ENCODE peak calls at places on chromosomes 11 and 22, in five cellular contexts. T is fibroblast of pulmonary artery, K is endothelial cell of umbilical vein, X is prostate gland, L is esophagus squamous epithelium. F is an unnamed sample.

GRCh38 chr22:45881524-45881875 is 95.5 kb downstream of the WNT7B start:
- DNase-seq in X (no peak), L (no peak), K (no peak), T (no peak), F (no peak)

GRCh38 chr11:116078101-116078561 is 573.9 kb upstream of the CADM1 start:
- DNase-seq in T (no peak), K (no peak), X (no peak), L (no peak), F (peak; percentile 18)

GRCh38 chr11:128135451-128135850 is 451.9 kb downstream of the ETS1 start:
- DNase-seq in K (no peak), T (peak; percentile 52), X (peak; percentile 27), L (no peak), F (no peak)

GRCh38 chr11:44950036-44950624 is 553 bp downstream of the TP53I11 start:
- DNase-seq in X (peak; percentile 39), T (no peak), L (no peak), K (peak; percentile 26), F (peak; percentile 66)

GRCh38 chr11:130315354-130315970 is 745 bp upstream of the ZBTB44 start:
- DNase-seq in K (no peak), T (no peak), X (peak; percentile 14), L (peak; percentile 3), F (no peak)

GRCh38 chr11:109425554-109425953 is 3.6 kb downstream of the C11orf87 start:
- DNase-seq in T (no peak), L (no peak), X (no peak), K (no peak), F (no peak)

GRCh38 chr11:83566948-83567347 is 280.8 kb upstream of the CCDC90B start:
- DNase-seq in L (no peak), X (no peak), T (peak; percentile 11), K (no peak), F (peak; percentile 85)

GRCh38 chr22:35752172-35752832 is 34.6 kb downstream of the APOL5 start:
- DNase-seq in K (peak; percentile 48), X (no peak), L (no peak), T (no peak), F (peak; percentile 17)

GRCh38 chr11:19959697-19960096 is 200.6 kb downstream of the DBX1 start:
- DNase-seq in X (no peak), K (no peak), L (no peak), T (no peak), F (no peak)

GRCh38 chr11:133197425-133197824 is 334.9 kb downstream of the OPCML start:
- DNase-seq in L (no peak), K (no peak), X (no peak), T (no peak), F (no peak)

GRCh38 chr22:49186756-49187155 is 640.9 kb downstream of the BRD1 start:
- DNase-seq in K (no peak), L (no peak), X (no peak), T (no peak), F (no peak)

GRCh38 chr11:32068134-32068533 is 22.7 kb upstream of the RCN1 start:
- DNase-seq in X (no peak), T (no peak), K (no peak), L (no peak), F (no peak)

GRCh38 chr11:10295056-10295901 is 1.3 kb upstream of the SBF2 start:
- DNase-seq in L (no peak), T (no peak), X (no peak), K (peak; percentile 39), F (no peak)

GRCh38 chr22:21927174-21927823 is 25.3 kb downstream of the PPM1F start:
- DNase-seq in K (no peak), L (no peak), T (no peak), X (no peak), F (peak; percentile 53)

GRCh38 chr11:45250035-45250693 is 36.0 kb downstream of the SYT13 start:
- DNase-seq in K (no peak), L (no peak), T (no peak), X (no peak), F (no peak)

GRCh38 chr22:36457688-36458450 is 23.6 kb downstream of the TXN2 start:
- DNase-seq in L (no peak), T (peak; percentile 32), X (no peak), K (no peak), F (no peak)

GRCh38 chr11:95545116-95545875 is 244.3 kb downstream of the FAM76B start:
- DNase-seq in T (no peak), X (no peak), L (no peak), K (no peak), F (no peak)

GRCh38 chr11:117122546-117122945 is 21.5 kb upstream of the PAFAH1B2 start:
- DNase-seq in L (no peak), X (no peak), T (no peak), K (no peak), F (no peak)

GRCh38 chr11:65920035-65920802 is 993 bp downstream of the DRAP1 start:
- DNase-seq in L (no peak), K (no peak), X (no peak), T (no peak), F (no peak)

GRCh38 chr11:10480026-10480425 is 25.0 kb downstream of the AMPD3 start:
- DNase-seq in K (no peak), X (no peak), L (no peak), T (no peak), F (no peak)

GRCh38 chr11:77064648-77065217 is 2.0 kb upstream of the CAPN5 start:
- DNase-seq in L (no peak), K (no peak), X (no peak), T (no peak), F (no peak)

GRCh38 chr11:33157103-33158027 is 3.9 kb downstream of the CSTF3 start:
- DNase-seq in K (no peak), X (no peak), L (no peak), T (no peak), F (no peak)

GRCh38 chr11:14894657-14895598 is 2.9 kb upstream of the CYP2R1 start:
- DNase-seq in X (no peak), L (no peak), T (peak; percentile 94), K (peak; percentile 11), F (peak; percentile 61)

GRCh38 chr11:82731691-82732277 is 1.9 kb downstream of the FAM181B start:
- DNase-seq in T (no peak), X (no peak), L (no peak), K (no peak), F (no peak)

GRCh38 chr11:4459470-4459869 is 10.4 kb downstream of the OR52K2 start:
- DNase-seq in X (no peak), L (no peak), K (no peak), T (no peak), F (no peak)

DNA sequence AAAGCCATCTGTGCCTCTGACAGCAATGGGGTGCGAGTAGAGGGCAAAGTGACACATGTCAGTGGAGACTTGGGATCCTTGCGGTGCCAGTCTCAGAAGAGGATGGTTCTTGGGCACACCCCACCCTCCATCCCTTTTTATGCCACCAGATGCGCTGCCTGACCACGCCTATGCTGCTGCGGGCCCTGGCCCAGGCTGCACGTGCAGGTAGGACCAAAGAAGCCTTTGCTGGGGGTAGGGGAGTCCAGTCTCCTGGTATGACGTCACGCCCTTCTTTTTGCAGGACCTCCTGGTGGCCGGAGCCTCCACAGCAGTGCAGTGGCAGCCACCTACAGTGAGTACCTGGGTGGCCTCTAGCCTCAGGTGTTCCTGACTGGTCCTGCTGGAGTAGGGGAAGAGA is 1.5 kb downstream of the NDUFS8 start:
- DNase-seq in K (no peak), X (no peak), L (no peak), T (no peak), F (no peak)
- H3K4me3 ChIP-seq in K (no peak overlapping the region), X (no peak overlapping the region), L (no peak overlapping the region), T (no peak overlapping the region), F (peak overlapping the region; percentile 76)

GRCh38 chr22:31647066-31647465 is 14.9 kb downstream of the PISD start:
- DNase-seq in L (no peak), K (no peak), X (no peak), T (no peak), F (no peak)
- H3K4me3 ChIP-seq in L (no peak overlapping the region), K (no peak overlapping the region), X (no peak overlapping the region), T (no peak overlapping the region), F (no peak overlapping the region)

GRCh38 chr11:61830318-61831105 is 2.4 kb downstream of the FADS2 start:
- DNase-seq in X (peak; percentile 40), T (peak; percentile 56), K (no peak), L (no peak), F (no peak)

GRCh38 chr11:61833926-61834277 is 5.8 kb downstream of the FADS2 start:
- DNase-seq in T (peak; percentile 18), X (no peak), L (no peak), K (no peak), F (peak; percentile 57)

GRCh38 chr11:61832758-61833157 is 4.7 kb downstream of the FADS2 start:
- DNase-seq in K (no peak), L (no peak), X (no peak), T (no peak), F (no peak)

GRCh38 chr11:61833478-61833877 is 5.4 kb downstream of the FADS2 start:
- DNase-seq in T (no peak), K (no peak), L (no peak), X (no peak), F (peak; percentile 77)

GRCh38 chr11:61832207-61832606 is 4.1 kb downstream of the FADS2 start:
- DNase-seq in K (no peak), L (no peak), T (no peak), X (no peak), F (no peak)
- H3K4me3 ChIP-seq in K (no peak overlapping the region), L (no peak overlapping the region), T (no peak overlapping the region), X (no peak overlapping the region), F (peak overlapping the region; percentile 96)

DNA sequence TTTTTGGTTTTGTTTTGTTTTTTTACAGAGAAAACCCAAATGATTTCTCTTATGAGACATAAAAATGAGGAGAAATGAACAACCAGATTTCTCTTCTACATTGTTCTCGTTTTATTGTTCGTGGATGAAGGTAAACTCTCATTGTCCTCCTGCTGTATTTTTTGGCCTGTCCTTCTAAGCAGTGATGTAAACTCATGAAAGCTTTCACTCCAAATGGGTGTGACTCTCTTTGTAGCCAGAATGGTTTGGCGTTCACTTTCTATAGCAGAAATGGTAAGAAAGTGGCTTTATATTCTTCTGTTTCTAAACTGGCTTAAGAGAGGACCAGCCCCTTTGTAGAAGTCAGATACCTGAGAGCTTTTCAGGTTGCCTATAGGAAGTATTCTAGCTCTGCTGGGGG is 15.5 kb upstream of the BMAL1 start:
- DNase-seq in L (no peak), X (no peak), T (peak; percentile 18), K (peak; percentile 7), F (no peak)
- H3K4me3 ChIP-seq in L (no peak overlapping the region), X (no peak overlapping the region), T (no peak overlapping the region), K (peak overlapping the region; percentile 13), F (no peak overlapping the region)

GRCh38 chr22:29650370-29650769 is 46.9 kb downstream of the NF2 start:
- DNase-seq in L (no peak), T (no peak), X (no peak), K (no peak), F (no peak)
- H3K4me3 ChIP-seq in L (no peak overlapping the region), T (no peak overlapping the region), X (no peak overlapping the region), K (no peak overlapping the region), F (no peak overlapping the region)

DNA sequence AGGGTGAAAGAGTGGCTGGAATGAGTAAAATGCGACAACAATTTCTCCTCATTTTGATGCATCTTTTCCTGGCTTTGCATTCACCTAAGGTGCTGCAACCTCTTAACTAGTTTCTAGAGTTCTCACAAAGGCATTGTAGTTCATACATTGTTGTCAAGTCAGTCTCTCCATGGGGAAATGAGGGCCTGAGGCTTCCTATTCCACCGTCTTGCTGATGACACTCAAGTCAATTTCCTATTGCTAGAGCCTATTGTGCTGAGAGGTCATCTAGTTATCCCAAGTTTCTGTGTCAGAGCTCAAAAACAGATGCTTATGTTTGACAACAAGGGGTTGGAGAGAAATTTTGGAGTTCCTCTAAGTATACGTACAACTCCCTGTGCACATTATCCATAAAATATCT is 11.6 kb upstream of the MS4A6A start:
- DNase-seq in X (no peak), T (no peak), L (no peak), K (peak; percentile 88), F (no peak)
- H3K4me3 ChIP-seq in X (no peak overlapping the region), T (no peak overlapping the region), L (no peak overlapping the region), K (no peak overlapping the region), F (no peak overlapping the region)